ENCODE peak calls at places on chromosomes 2 and 18, in seven cellular contexts. W is CD4-positive, CD25-positive, alpha-beta regulatory T cell; A is CD8-positive, alpha-beta memory T cell; T is A549; B is right lobe of liver; E is GM23248; N is thyroid gland. F is an unnamed sample. For H3K4me1, the result is how much of the 10 kb centered on the place peaks cover.

GRCh38 chr2:71886241-71886640 is 261.4 kb downstream of the CYP26B1 start:
- DNase-seq in W (no peak), A (no peak), T (no peak), B (no peak), E (peak), N (no peak), F (no peak)

GRCh38 chr2:189204322-189204941 is 24.9 kb upstream of the COL5A2 start:
- DNase-seq in W (no peak), A (no peak), T (peak), B (no peak), E (peak), N (no peak), F (no peak)

GRCh38 chr2:5479265-5479928 is 212.8 kb upstream of the SOX11 start:
- DNase-seq in W (no peak), A (no peak), T (no peak), B (no peak), E (no peak), N (no peak), F (no peak)

GRCh38 chr2:222569826-222570225 is 86.1 kb downstream of the FARSB start:
- DNase-seq in W (no peak), A (no peak), T (no peak), B (no peak), E (peak), N (no peak), F (no peak)

GRCh38 chr2:208872591-208872990 is 466.0 kb downstream of the PTH2R start:
- DNase-seq in W (no peak), A (no peak), T (no peak), B (no peak), E (no peak), N (no peak), F (no peak)

GRCh38 chr2:69946351-69947077 is 14.9 kb downstream of the ASPRV1 start:
- DNase-seq in W (peak), A (peak), T (peak), B (no peak), E (peak), N (no peak), F (no peak)

GRCh38 chr2:216210711-216211131 is 101.6 kb downstream of the XRCC5 start:
- DNase-seq in W (no peak), A (no peak), T (no peak), B (no peak), E (peak), N (no peak), F (no peak)

GRCh38 chr18:69651243-69651642 is 250.6 kb downstream of the DOK6 start:
- DNase-seq in W (no peak), A (no peak), T (no peak), B (no peak), E (no peak), N (no peak), F (no peak)

GRCh38 chr2:113000436-113000835 is 4.8 kb upstream of the IL36A start:
- DNase-seq in W (no peak), A (no peak), T (peak), B (no peak), E (no peak), N (no peak), F (no peak)

GRCh38 chr2:20050712-20051517 is 513 bp downstream of the LAPTM4A start:
- DNase-seq in W (no peak), A (no peak), T (peak), B (peak), E (peak), N (peak), F (peak)

GRCh38 chr2:116733699-116734098 is 1080.8 kb upstream of the DDX18 start:
- DNase-seq in W (no peak), A (no peak), T (no peak), B (no peak), E (no peak), N (no peak), F (no peak)

GRCh38 chr18:66495844-66496243 is 108.0 kb downstream of the CDH19 start:
- DNase-seq in W (no peak), A (no peak), T (peak), B (peak), E (no peak), N (peak), F (peak)

GRCh38 chr2:11829947-11830707 is 83.7 kb downstream of the LPIN1 start:
- DNase-seq in W (peak), A (peak), T (peak), B (peak), E (peak), N (peak), F (peak)

GRCh38 chr2:11828933-11829323 is 82.5 kb downstream of the LPIN1 start:
- DNase-seq in W (no peak), A (no peak), T (no peak), B (no peak), E (no peak), N (no peak), F (no peak)

GRCh38 chr2:11830708-11831301 is 84.4 kb downstream of the LPIN1 start:
- DNase-seq in W (no peak), A (no peak), T (no peak), B (no peak), E (no peak), N (no peak), F (no peak)

GRCh38 chr2:11827547-11827946 is 81.1 kb downstream of the LPIN1 start:
- DNase-seq in W (no peak), A (no peak), T (no peak), B (no peak), E (no peak), N (no peak), F (no peak)

DNA sequence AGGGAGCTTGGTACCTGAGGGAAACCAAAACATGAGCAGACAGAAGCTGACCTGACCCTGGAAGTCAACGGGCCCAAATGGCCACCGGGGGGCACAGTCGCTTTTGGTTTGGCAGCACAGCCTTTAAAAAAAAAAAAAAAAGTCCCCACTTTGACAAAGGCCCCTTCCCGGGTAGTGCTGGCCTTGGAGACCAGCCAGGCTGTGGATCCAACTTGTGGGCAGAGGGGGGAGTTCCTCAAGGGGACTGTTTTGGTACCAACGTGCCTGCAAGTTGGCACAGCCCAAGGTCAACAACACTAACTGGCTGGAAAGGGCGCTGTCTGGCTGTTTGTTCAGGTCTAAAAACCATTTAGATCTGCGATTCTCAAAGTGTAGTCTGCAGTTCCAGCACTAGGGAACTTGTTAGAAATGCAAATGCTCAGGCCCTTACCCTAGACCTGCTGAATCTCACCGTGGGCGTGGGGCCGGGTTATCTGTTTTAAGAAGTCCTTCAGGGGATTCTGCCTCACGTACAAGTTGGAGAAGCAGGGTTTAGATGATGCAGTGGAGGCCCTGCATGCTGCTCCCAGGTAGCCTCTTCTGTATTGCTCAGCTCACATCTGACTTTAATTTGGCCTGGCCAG is 83.0 kb downstream of the LPIN1 start:
- DNase-seq in W (peak), A (peak), T (peak), B (peak), E (peak), N (peak), F (no peak)
- H3K4me1 ChIP-seq in W (under half), A (under half), T (under half), B (under half), E (under half), N (under half), F (under half)

DNA sequence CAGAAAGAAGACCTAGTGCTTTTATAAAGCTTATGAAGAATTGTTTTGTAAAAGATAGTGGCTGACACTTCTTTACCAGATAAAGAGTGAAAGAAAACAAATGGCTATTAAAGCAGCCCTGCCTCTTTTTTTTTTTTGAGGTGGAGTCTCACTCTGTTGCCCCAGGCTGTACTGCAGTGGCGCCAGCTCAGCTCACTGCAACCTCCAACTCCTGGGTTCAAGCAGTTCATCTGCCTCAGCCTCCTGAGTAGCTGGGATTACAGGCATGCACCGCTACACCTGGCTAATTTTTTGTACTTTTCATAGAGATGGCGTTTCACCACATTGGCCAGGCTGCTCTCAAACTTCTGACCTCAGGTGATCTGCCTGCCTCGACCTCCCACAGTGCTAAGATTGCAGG is 12.9 kb downstream of the ARPC2 start:
- DNase-seq in W (no peak), A (no peak), T (no peak), B (no peak), E (peak), N (no peak), F (no peak)
- H3K4me3 ChIP-seq in W (peak), A (peak), T (no peak), B (no peak), E (peak), N (no peak), F (no peak)

GRCh38 chr2:9844581-9844980 is 1.3 kb downstream of the TAF1B start:
- DNase-seq in W (no peak), A (no peak), T (no peak), B (no peak), E (peak), N (no peak), F (no peak)

GRCh38 chr2:9844036-9844483 is 786 bp downstream of the TAF1B start:
- DNase-seq in W (no peak), A (no peak), T (peak), B (no peak), E (peak), N (no peak), F (no peak)

GRCh38 chr2:9843229-9844035 is at the start of gene TAF1B:
- DNase-seq in W (peak), A (peak), T (peak), B (peak), E (peak), N (peak), F (peak)

GRCh38 chr2:9847140-9847539 is 3.9 kb downstream of the TAF1B start:
- DNase-seq in W (no peak), A (no peak), T (no peak), B (no peak), E (peak), N (no peak), F (no peak)

DNA sequence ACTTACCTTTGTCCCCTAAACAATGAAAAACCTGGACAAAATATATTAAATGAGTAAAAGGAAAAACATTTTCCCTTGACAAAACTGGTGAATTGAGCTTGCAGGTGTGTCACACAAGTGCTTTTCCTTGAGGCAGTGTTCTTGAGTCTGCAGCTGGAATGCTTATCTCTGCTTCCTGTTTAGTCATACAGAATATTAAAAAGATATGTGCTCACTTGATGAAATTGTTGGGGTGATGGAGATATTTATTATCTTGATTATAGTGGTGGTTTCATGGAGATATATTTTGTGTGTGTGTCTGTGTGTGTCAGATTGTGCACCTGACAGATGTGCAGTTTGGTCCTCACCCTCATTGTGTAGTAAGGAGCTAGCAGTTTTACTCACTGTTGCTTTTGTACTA is 3.3 kb downstream of the TAF1B start:
- DNase-seq in W (no peak), A (no peak), T (no peak), B (no peak), E (peak), N (no peak), F (no peak)
- H3K4me1 ChIP-seq in W (under half), A (under half), T (under half), B (under half), E (under half), N (under half), F (under half)

GRCh38 chr2:73856214-73856613 is 27.5 kb downstream of the STAMBP start:
- DNase-seq in W (no peak), A (no peak), T (no peak), B (no peak), E (peak), N (no peak), F (no peak)
- H3K4me3 ChIP-seq in W (no peak), A (no peak), T (no peak), B (no peak), E (no peak), N (no peak), F (no peak)

DNA sequence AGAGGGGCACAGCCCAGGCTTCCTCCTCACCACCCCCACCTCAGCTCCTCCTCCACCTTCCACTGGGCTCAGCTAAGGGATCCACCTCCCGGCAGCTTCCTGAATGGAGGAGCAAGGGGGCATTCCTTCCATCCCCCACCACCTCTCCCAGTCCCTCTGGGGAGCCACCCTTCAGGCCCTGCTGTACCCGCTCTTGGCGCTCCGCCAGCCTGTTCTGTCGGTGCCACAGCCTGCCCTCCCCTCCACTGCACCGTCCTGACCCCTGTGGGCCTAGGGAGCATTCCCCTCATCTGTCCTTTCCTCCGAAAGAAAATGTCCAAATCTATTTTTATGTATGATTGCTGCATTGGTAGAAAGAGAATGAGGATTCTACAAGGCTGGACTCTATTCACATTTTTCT is 59.9 kb downstream of the KIF1A start:
- DNase-seq in W (no peak), A (no peak), T (no peak), B (no peak), E (no peak), N (peak), F (no peak)
- H3K4me1 ChIP-seq in W (under half), A (under half), T (under half), B (under half), E (under half), N (under half), F (under half)